ENCODE peak calls at places on chromosomes 11 and 22, in nine cellular contexts. One of them, this sample, is unnamed.

GRCh38 chr22:19811811-19812771 is 42.6 kb downstream of the GNB1L start:
- DNase-seq in GM23338: no peak
- DNase-seq in Panc1: no peak
- DNase-seq in HepG2: no peak
- DNase-seq in A549: no peak
- DNase-seq in SK-N-SH: peak
- DNase-seq in K562: no peak
- DNase-seq in GM12878: no peak
- DNase-seq in HCT116: no peak
- DNase-seq in this sample: no peak

GRCh38 chr11:121467965-121468364 is 15.2 kb upstream of the SORL1-AS1 start:
- DNase-seq in HCT116: no peak
- DNase-seq in GM12878: peak
- DNase-seq in K562: no peak
- DNase-seq in HepG2: no peak
- DNase-seq in Panc1: no peak
- DNase-seq in A549: no peak
- DNase-seq in GM23338: no peak
- DNase-seq in SK-N-SH: no peak
- DNase-seq in this sample: no peak

GRCh38 chr22:34490911-34491310 is 570.6 kb upstream of the LARGE1 start:
- DNase-seq in A549: no peak
- DNase-seq in HepG2: no peak
- DNase-seq in HCT116: no peak
- DNase-seq in GM23338: no peak
- DNase-seq in SK-N-SH: no peak
- DNase-seq in Panc1: no peak
- DNase-seq in K562: no peak
- DNase-seq in GM12878: no peak
- DNase-seq in this sample: no peak

GRCh38 chr11:96340555-96340885 is 2.5 kb downstream of the MAML2 start:
- DNase-seq in Panc1: no peak
- DNase-seq in SK-N-SH: no peak
- DNase-seq in K562: no peak
- DNase-seq in HepG2: no peak
- DNase-seq in GM23338: no peak
- DNase-seq in A549: no peak
- DNase-seq in GM12878: no peak
- DNase-seq in HCT116: no peak
- DNase-seq in this sample: no peak

GRCh38 chr11:2677127-2677526 is 22.7 kb downstream of the KCNQ1OT1 start:
- DNase-seq in HCT116: no peak
- DNase-seq in GM23338: no peak
- DNase-seq in A549: no peak
- DNase-seq in HepG2: no peak
- DNase-seq in K562: no peak
- DNase-seq in Panc1: no peak
- DNase-seq in SK-N-SH: no peak
- DNase-seq in GM12878: peak
- DNase-seq in this sample: peak

GRCh38 chr11:123166095-123166559 is 28.9 kb downstream of the CLMP start:
- DNase-seq in GM23338: peak
- DNase-seq in A549: no peak
- DNase-seq in SK-N-SH: peak
- DNase-seq in K562: peak
- DNase-seq in HCT116: no peak
- DNase-seq in HepG2: no peak
- DNase-seq in Panc1: no peak
- DNase-seq in GM12878: no peak
- DNase-seq in this sample: no peak

GRCh38 chr22:29883831-29884139 is 811 bp downstream of the MTMR3 start:
- DNase-seq in HepG2: no peak
- DNase-seq in SK-N-SH: no peak
- DNase-seq in K562: no peak
- DNase-seq in Panc1: no peak
- DNase-seq in HCT116: no peak
- DNase-seq in GM23338: no peak
- DNase-seq in GM12878: no peak
- DNase-seq in A549: no peak
- DNase-seq in this sample: no peak

GRCh38 chr11:95711162-95711944 is 78.2 kb downstream of the FAM76B start:
- DNase-seq in HepG2: no peak
- DNase-seq in K562: no peak
- DNase-seq in Panc1: no peak
- DNase-seq in GM23338: no peak
- DNase-seq in HCT116: no peak
- DNase-seq in SK-N-SH: no peak
- DNase-seq in A549: no peak
- DNase-seq in GM12878: peak
- DNase-seq in this sample: no peak

GRCh38 chr11:1935156-1936071 is 11.7 kb upstream of the MRPL23 start:
- DNase-seq in GM12878: no peak
- DNase-seq in HCT116: no peak
- DNase-seq in Panc1: no peak
- DNase-seq in K562: no peak
- DNase-seq in A549: no peak
- DNase-seq in HepG2: no peak
- DNase-seq in GM23338: no peak
- DNase-seq in SK-N-SH: no peak
- DNase-seq in this sample: no peak

GRCh38 chr22:17734197-17734596 is 40.1 kb downstream of the BID start:
- DNase-seq in SK-N-SH: no peak
- DNase-seq in HepG2: no peak
- DNase-seq in GM12878: peak
- DNase-seq in K562: no peak
- DNase-seq in Panc1: no peak
- DNase-seq in GM23338: no peak
- DNase-seq in HCT116: no peak
- DNase-seq in A549: no peak
- DNase-seq in this sample: peak

GRCh38 chr11:43819926-43820325 is 60.7 kb upstream of the ALKBH3 start:
- DNase-seq in HCT116: no peak
- DNase-seq in Panc1: no peak
- DNase-seq in GM12878: peak
- DNase-seq in HepG2: no peak
- DNase-seq in K562: no peak
- DNase-seq in GM23338: no peak
- DNase-seq in SK-N-SH: no peak
- DNase-seq in A549: no peak
- DNase-seq in this sample: no peak
- TF ChIP-seq REST in HCT116: no peak
- TF ChIP-seq REST in Panc1: no peak
- TF ChIP-seq REST in GM12878: no peak
- TF ChIP-seq REST in HepG2: no peak
- TF ChIP-seq REST in K562: no peak
- TF ChIP-seq REST in GM23338: no peak
- TF ChIP-seq REST in SK-N-SH: no peak
- TF ChIP-seq REST in A549: no peak
- TF ChIP-seq REST in this sample: no peak

GRCh38 chr11:112614605-112615004 is 346.6 kb upstream of the NCAM1 start:
- DNase-seq in K562: no peak
- DNase-seq in GM12878: no peak
- DNase-seq in GM23338: no peak
- DNase-seq in Panc1: no peak
- DNase-seq in HepG2: no peak
- DNase-seq in SK-N-SH: no peak
- DNase-seq in HCT116: no peak
- DNase-seq in A549: no peak
- DNase-seq in this sample: no peak
- H3K4me3 ChIP-seq in K562: no peak
- H3K4me3 ChIP-seq in GM12878: no peak
- H3K4me3 ChIP-seq in GM23338: no peak
- H3K4me3 ChIP-seq in Panc1: no peak
- H3K4me3 ChIP-seq in HepG2: no peak
- H3K4me3 ChIP-seq in SK-N-SH: no peak
- H3K4me3 ChIP-seq in HCT116: no peak
- H3K4me3 ChIP-seq in A549: no peak
- H3K4me3 ChIP-seq in this sample: no peak

DNA sequence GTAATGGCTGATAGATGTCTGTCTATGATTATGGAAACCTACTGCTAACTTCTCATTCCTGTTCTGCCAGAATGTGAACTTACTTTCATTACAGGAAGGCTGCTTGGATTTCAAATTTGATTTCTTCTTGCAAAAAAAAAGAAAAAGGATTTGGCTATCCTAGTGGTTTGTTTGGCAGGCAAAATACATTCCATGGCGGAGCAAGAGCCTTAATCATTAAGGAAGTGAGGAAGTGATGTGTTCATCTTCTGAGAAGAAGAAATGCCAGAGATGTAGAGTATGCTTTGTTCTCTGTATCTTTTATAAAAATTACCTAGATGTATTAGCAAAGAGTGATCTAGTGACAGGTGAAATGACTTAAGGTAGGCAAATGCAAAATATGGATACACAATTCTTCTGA is 356.3 kb downstream of the SOX6 start:
- DNase-seq in HCT116: no peak
- DNase-seq in SK-N-SH: no peak
- DNase-seq in K562: no peak
- DNase-seq in GM23338: no peak
- DNase-seq in A549: no peak
- DNase-seq in GM12878: no peak
- DNase-seq in Panc1: no peak
- DNase-seq in HepG2: no peak
- DNase-seq in this sample: no peak
- TF ChIP-seq REST in HCT116: no peak
- TF ChIP-seq REST in SK-N-SH: no peak
- TF ChIP-seq REST in K562: no peak
- TF ChIP-seq REST in GM23338: no peak
- TF ChIP-seq REST in A549: no peak
- TF ChIP-seq REST in GM12878: no peak
- TF ChIP-seq REST in Panc1: no peak
- TF ChIP-seq REST in HepG2: no peak
- TF ChIP-seq REST in this sample: no peak

GRCh38 chr22:48576333-48577013 is 1251.2 kb downstream of the BRD1 start:
- DNase-seq in A549: peak
- DNase-seq in GM12878: no peak
- DNase-seq in K562: no peak
- DNase-seq in Panc1: no peak
- DNase-seq in SK-N-SH: peak
- DNase-seq in HCT116: no peak
- DNase-seq in GM23338: peak
- DNase-seq in HepG2: no peak
- DNase-seq in this sample: no peak

GRCh38 chr22:48573766-48574165 is 1253.9 kb downstream of the BRD1 start:
- DNase-seq in HCT116: no peak
- DNase-seq in Panc1: no peak
- DNase-seq in SK-N-SH: no peak
- DNase-seq in GM12878: no peak
- DNase-seq in K562: no peak
- DNase-seq in A549: no peak
- DNase-seq in HepG2: no peak
- DNase-seq in GM23338: no peak
- DNase-seq in this sample: no peak

GRCh38 chr22:48572951-48573350 is 1254.7 kb downstream of the BRD1 start:
- DNase-seq in GM23338: no peak
- DNase-seq in SK-N-SH: no peak
- DNase-seq in HCT116: no peak
- DNase-seq in K562: no peak
- DNase-seq in A549: no peak
- DNase-seq in HepG2: no peak
- DNase-seq in Panc1: no peak
- DNase-seq in GM12878: no peak
- DNase-seq in this sample: no peak

GRCh38 chr22:48575567-48576332 is 1251.9 kb downstream of the BRD1 start:
- DNase-seq in HCT116: no peak
- DNase-seq in HepG2: no peak
- DNase-seq in GM12878: no peak
- DNase-seq in K562: no peak
- DNase-seq in Panc1: no peak
- DNase-seq in GM23338: no peak
- DNase-seq in SK-N-SH: peak
- DNase-seq in A549: no peak
- DNase-seq in this sample: no peak

DNA sequence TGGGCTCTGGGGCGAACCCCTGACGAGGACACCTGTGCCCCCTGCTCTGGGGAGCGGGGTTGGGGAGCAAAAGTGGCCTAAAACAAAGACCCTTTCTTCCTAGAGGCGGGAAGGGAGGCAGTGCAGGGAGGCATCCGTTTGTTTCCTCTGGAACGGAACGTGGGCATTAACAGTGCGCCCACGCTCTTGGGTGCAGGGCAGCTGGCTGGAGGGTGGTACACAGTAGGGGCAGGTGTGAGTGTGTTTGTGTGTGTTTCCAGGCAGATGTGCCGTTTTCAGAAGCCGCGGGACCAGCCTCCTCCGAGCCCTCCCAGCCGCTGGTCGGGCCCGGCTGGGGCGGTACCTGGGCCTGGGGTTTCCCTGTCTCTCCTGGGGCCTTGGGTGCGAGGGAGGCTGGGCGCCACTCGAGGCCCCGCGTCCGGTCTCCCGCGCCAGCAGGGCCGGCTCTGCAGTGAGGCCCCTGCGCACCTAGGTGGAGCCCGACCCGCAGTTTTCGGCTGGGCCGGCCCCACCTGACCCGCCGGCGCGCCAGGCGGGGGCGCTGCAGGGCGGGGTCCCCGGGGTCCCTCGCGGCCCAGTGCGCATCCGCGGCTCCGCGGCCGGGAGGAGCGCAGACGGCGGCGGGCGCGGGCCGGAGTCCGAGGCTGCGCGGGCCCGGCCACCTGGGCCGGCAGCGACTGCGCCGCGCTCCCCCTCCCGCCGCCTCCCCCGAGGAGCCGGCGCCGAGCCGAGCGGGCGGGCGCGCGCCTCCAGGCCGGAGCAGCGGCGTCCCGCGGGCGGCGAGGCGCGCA is 1252.7 kb downstream of the BRD1 start:
- DNase-seq in GM23338: peak
- DNase-seq in A549: peak
- DNase-seq in GM12878: no peak
- DNase-seq in K562: no peak
- DNase-seq in HepG2: peak
- DNase-seq in HCT116: no peak
- DNase-seq in SK-N-SH: peak
- DNase-seq in Panc1: no peak
- DNase-seq in this sample: peak
- H3K4me3 ChIP-seq in GM23338: no peak
- H3K4me3 ChIP-seq in A549: peak
- H3K4me3 ChIP-seq in GM12878: no peak
- H3K4me3 ChIP-seq in K562: no peak
- H3K4me3 ChIP-seq in HepG2: no peak
- H3K4me3 ChIP-seq in HCT116: no peak
- H3K4me3 ChIP-seq in SK-N-SH: no peak
- H3K4me3 ChIP-seq in Panc1: no peak
- H3K4me3 ChIP-seq in this sample: no peak

GRCh38 chr11:93059074-93059957 is 89.9 kb downstream of the MTNR1B start:
- DNase-seq in HCT116: no peak
- DNase-seq in SK-N-SH: no peak
- DNase-seq in Panc1: no peak
- DNase-seq in HepG2: no peak
- DNase-seq in GM12878: no peak
- DNase-seq in K562: no peak
- DNase-seq in A549: no peak
- DNase-seq in GM23338: no peak
- DNase-seq in this sample: no peak
- TF ChIP-seq REST in HCT116: no peak
- TF ChIP-seq REST in SK-N-SH: no peak
- TF ChIP-seq REST in Panc1: no peak
- TF ChIP-seq REST in HepG2: no peak
- TF ChIP-seq REST in GM12878: no peak
- TF ChIP-seq REST in K562: no peak
- TF ChIP-seq REST in A549: no peak
- TF ChIP-seq REST in GM23338: no peak
- TF ChIP-seq REST in this sample: no peak

GRCh38 chr11:124760806-124761205 is 1.3 kb downstream of the ESAM start:
- DNase-seq in K562: no peak
- DNase-seq in A549: no peak
- DNase-seq in GM23338: no peak
- DNase-seq in SK-N-SH: peak
- DNase-seq in Panc1: no peak
- DNase-seq in HepG2: no peak
- DNase-seq in GM12878: no peak
- DNase-seq in HCT116: no peak
- DNase-seq in this sample: no peak
- H3K4me3 ChIP-seq in K562: no peak
- H3K4me3 ChIP-seq in A549: no peak
- H3K4me3 ChIP-seq in GM23338: peak
- H3K4me3 ChIP-seq in SK-N-SH: no peak
- H3K4me3 ChIP-seq in Panc1: no peak
- H3K4me3 ChIP-seq in HepG2: no peak
- H3K4me3 ChIP-seq in GM12878: peak
- H3K4me3 ChIP-seq in HCT116: no peak
- H3K4me3 ChIP-seq in this sample: no peak

This sample was measured in HL-60.